ENCODE peak calls at places on chromosomes 2 and 18, in seven cellular contexts. One of them, this sample, is unnamed.

GRCh38 chr18:49959176-49959575 is 145.8 kb upstream of the ACAA2 start:
- DNase-seq in CD8-positive, alpha-beta T cell: no peak
- DNase-seq in prostate gland: no peak
- DNase-seq in psoas muscle: no peak
- DNase-seq in GM23248: no peak
- DNase-seq in left ventricle myocardium inferior: no peak
- DNase-seq in brain microvascular endothelial cell: no peak
- DNase-seq in this sample: no peak

GRCh38 chr2:226800941-226801784 is 1.5 kb upstream of the IRS1 start:
- DNase-seq in CD8-positive, alpha-beta T cell: peak; percentile 43
- DNase-seq in prostate gland: peak; percentile 82
- DNase-seq in psoas muscle: peak; percentile 66
- DNase-seq in GM23248: peak; percentile 73
- DNase-seq in left ventricle myocardium inferior: peak; percentile 86
- DNase-seq in brain microvascular endothelial cell: peak; percentile 75
- DNase-seq in this sample: peak; percentile 93

GRCh38 chr2:215607790-215608189 is 171.9 kb upstream of the FN1 start:
- DNase-seq in CD8-positive, alpha-beta T cell: no peak
- DNase-seq in prostate gland: no peak
- DNase-seq in psoas muscle: no peak
- DNase-seq in GM23248: peak; percentile 58
- DNase-seq in left ventricle myocardium inferior: no peak
- DNase-seq in brain microvascular endothelial cell: no peak
- DNase-seq in this sample: no peak

GRCh38 chr2:114122861-114123391 is 233.0 kb downstream of the ACTR3 start:
- DNase-seq in CD8-positive, alpha-beta T cell: no peak
- DNase-seq in prostate gland: no peak
- DNase-seq in psoas muscle: no peak
- DNase-seq in GM23248: no peak
- DNase-seq in left ventricle myocardium inferior: no peak
- DNase-seq in brain microvascular endothelial cell: no peak
- DNase-seq in this sample: no peak

GRCh38 chr2:79860233-79861058 is 347.6 kb downstream of the CTNNA2 start:
- DNase-seq in CD8-positive, alpha-beta T cell: no peak
- DNase-seq in prostate gland: no peak
- DNase-seq in psoas muscle: no peak
- DNase-seq in GM23248: peak; percentile 38
- DNase-seq in left ventricle myocardium inferior: no peak
- DNase-seq in brain microvascular endothelial cell: no peak
- DNase-seq in this sample: no peak

GRCh38 chr18:61093967-61094366 is 239.3 kb upstream of the CDH20 start:
- DNase-seq in CD8-positive, alpha-beta T cell: no peak
- DNase-seq in prostate gland: no peak
- DNase-seq in psoas muscle: no peak
- DNase-seq in GM23248: no peak
- DNase-seq in left ventricle myocardium inferior: no peak
- DNase-seq in brain microvascular endothelial cell: no peak
- DNase-seq in this sample: no peak

GRCh38 chr2:126971481-126972271 is 73.0 kb downstream of the TEX51 start:
- DNase-seq in CD8-positive, alpha-beta T cell: peak; percentile 38
- DNase-seq in prostate gland: peak; percentile 19
- DNase-seq in psoas muscle: peak; percentile 78
- DNase-seq in GM23248: peak; percentile 83
- DNase-seq in left ventricle myocardium inferior: peak; percentile 56
- DNase-seq in brain microvascular endothelial cell: peak; percentile 76
- DNase-seq in this sample: peak; percentile 66

GRCh38 chr2:43841949-43842865 is 3.4 kb downstream of the ABCG8 start:
- DNase-seq in CD8-positive, alpha-beta T cell: no peak
- DNase-seq in prostate gland: no peak
- DNase-seq in psoas muscle: no peak
- DNase-seq in GM23248: no peak
- DNase-seq in left ventricle myocardium inferior: no peak
- DNase-seq in brain microvascular endothelial cell: no peak
- DNase-seq in this sample: no peak

GRCh38 chr2:60446413-60447358 is 106.8 kb downstream of the BCL11A start:
- DNase-seq in CD8-positive, alpha-beta T cell: no peak
- DNase-seq in prostate gland: no peak
- DNase-seq in psoas muscle: no peak
- DNase-seq in GM23248: no peak
- DNase-seq in left ventricle myocardium inferior: no peak
- DNase-seq in brain microvascular endothelial cell: no peak
- DNase-seq in this sample: no peak

GRCh38 chr2:133879703-133880102 is 311.4 kb upstream of the NCKAP5 start:
- DNase-seq in CD8-positive, alpha-beta T cell: no peak
- DNase-seq in prostate gland: no peak
- DNase-seq in psoas muscle: no peak
- DNase-seq in GM23248: no peak
- DNase-seq in left ventricle myocardium inferior: no peak
- DNase-seq in brain microvascular endothelial cell: no peak
- DNase-seq in this sample: no peak

GRCh38 chr2:99648906-99649606 is 159.2 kb upstream of the REV1 start:
- DNase-seq in CD8-positive, alpha-beta T cell: no peak
- DNase-seq in prostate gland: no peak
- DNase-seq in psoas muscle: no peak
- DNase-seq in GM23248: peak; percentile 20
- DNase-seq in left ventricle myocardium inferior: no peak
- DNase-seq in brain microvascular endothelial cell: no peak
- DNase-seq in this sample: no peak

GRCh38 chr2:108536133-108536780 is 2.0 kb downstream of the LIMS1 start:
- DNase-seq in CD8-positive, alpha-beta T cell: no peak
- DNase-seq in prostate gland: no peak
- DNase-seq in psoas muscle: no peak
- DNase-seq in GM23248: peak; percentile 48
- DNase-seq in left ventricle myocardium inferior: no peak
- DNase-seq in brain microvascular endothelial cell: peak; percentile 56
- DNase-seq in this sample: no peak

GRCh38 chr2:15605721-15606120 is 14.1 kb downstream of the DDX1 start:
- DNase-seq in CD8-positive, alpha-beta T cell: no peak
- DNase-seq in prostate gland: no peak
- DNase-seq in psoas muscle: no peak
- DNase-seq in GM23248: no peak
- DNase-seq in left ventricle myocardium inferior: no peak
- DNase-seq in brain microvascular endothelial cell: no peak
- DNase-seq in this sample: no peak

GRCh38 chr18:44627245-44627644 is 53.4 kb upstream of the SETBP1 start:
- DNase-seq in CD8-positive, alpha-beta T cell: no peak
- DNase-seq in prostate gland: no peak
- DNase-seq in psoas muscle: no peak
- DNase-seq in GM23248: peak; percentile 74
- DNase-seq in left ventricle myocardium inferior: no peak
- DNase-seq in brain microvascular endothelial cell: peak; percentile 44
- DNase-seq in this sample: no peak

GRCh38 chr2:52936029-52936428 is 831.6 kb upstream of the CHAC2 start:
- DNase-seq in CD8-positive, alpha-beta T cell: no peak
- DNase-seq in prostate gland: no peak
- DNase-seq in psoas muscle: no peak
- DNase-seq in GM23248: no peak
- DNase-seq in left ventricle myocardium inferior: no peak
- DNase-seq in brain microvascular endothelial cell: peak; percentile 25
- DNase-seq in this sample: no peak

GRCh38 chr2:238861766-238862315 is 14.0 kb downstream of the TWIST2 start:
- DNase-seq in CD8-positive, alpha-beta T cell: no peak
- DNase-seq in prostate gland: no peak
- DNase-seq in psoas muscle: no peak
- DNase-seq in GM23248: peak; percentile 55
- DNase-seq in left ventricle myocardium inferior: no peak
- DNase-seq in brain microvascular endothelial cell: no peak
- DNase-seq in this sample: no peak

GRCh38 chr18:50475538-50476193 is 84.2 kb upstream of the MAPK4 start:
- DNase-seq in CD8-positive, alpha-beta T cell: no peak
- DNase-seq in prostate gland: no peak
- DNase-seq in psoas muscle: no peak
- DNase-seq in GM23248: no peak
- DNase-seq in left ventricle myocardium inferior: no peak
- DNase-seq in brain microvascular endothelial cell: no peak
- DNase-seq in this sample: no peak

GRCh38 chr2:216328347-216328746 is 43.9 kb downstream of the MARCHF4 start:
- DNase-seq in CD8-positive, alpha-beta T cell: no peak
- DNase-seq in prostate gland: no peak
- DNase-seq in psoas muscle: no peak
- DNase-seq in GM23248: peak; percentile 46
- DNase-seq in left ventricle myocardium inferior: no peak
- DNase-seq in brain microvascular endothelial cell: peak; percentile 27
- DNase-seq in this sample: no peak

GRCh38 chr2:197453914-197454398 is 604 bp downstream of the COQ10B start:
- DNase-seq in CD8-positive, alpha-beta T cell: no peak
- DNase-seq in prostate gland: peak; percentile 63
- DNase-seq in psoas muscle: no peak
- DNase-seq in GM23248: no peak
- DNase-seq in left ventricle myocardium inferior: no peak
- DNase-seq in brain microvascular endothelial cell: no peak
- DNase-seq in this sample: no peak

GRCh38 chr18:1499265-1499664 is 594.6 kb downstream of the ADCYAP1 start:
- DNase-seq in CD8-positive, alpha-beta T cell: no peak
- DNase-seq in prostate gland: no peak
- DNase-seq in psoas muscle: no peak
- DNase-seq in GM23248: no peak
- DNase-seq in left ventricle myocardium inferior: no peak
- DNase-seq in brain microvascular endothelial cell: no peak
- DNase-seq in this sample: no peak

GRCh38 chr2:17373041-17373440 is 145.2 kb downstream of the RAD51AP2 start:
- DNase-seq in CD8-positive, alpha-beta T cell: no peak
- DNase-seq in prostate gland: no peak
- DNase-seq in psoas muscle: no peak
- DNase-seq in GM23248: peak; percentile 82
- DNase-seq in left ventricle myocardium inferior: no peak
- DNase-seq in brain microvascular endothelial cell: peak; percentile 65
- DNase-seq in this sample: no peak

GRCh38 chr2:33023732-33024301 is 77.1 kb downstream of the LTBP1 start:
- DNase-seq in CD8-positive, alpha-beta T cell: no peak
- DNase-seq in prostate gland: no peak
- DNase-seq in psoas muscle: no peak
- DNase-seq in GM23248: peak; percentile 17
- DNase-seq in left ventricle myocardium inferior: no peak
- DNase-seq in brain microvascular endothelial cell: no peak
- DNase-seq in this sample: no peak

GRCh38 chr2:137846993-137847392 is 117.3 kb upstream of the HNMT start:
- DNase-seq in CD8-positive, alpha-beta T cell: no peak
- DNase-seq in prostate gland: no peak
- DNase-seq in psoas muscle: no peak
- DNase-seq in GM23248: no peak
- DNase-seq in left ventricle myocardium inferior: no peak
- DNase-seq in brain microvascular endothelial cell: no peak
- DNase-seq in this sample: no peak

GRCh38 chr2:96967964-96968363 is 18.4 kb downstream of the FAM178B start:
- DNase-seq in CD8-positive, alpha-beta T cell: no peak
- DNase-seq in prostate gland: no peak
- DNase-seq in psoas muscle: no peak
- DNase-seq in GM23248: no peak
- DNase-seq in left ventricle myocardium inferior: no peak
- DNase-seq in brain microvascular endothelial cell: no peak
- DNase-seq in this sample: no peak
- H3K27ac ChIP-seq in CD8-positive, alpha-beta T cell: no peak overlapping the region
- H3K27ac ChIP-seq in prostate gland: no peak overlapping the region
- H3K27ac ChIP-seq in psoas muscle: no peak overlapping the region
- H3K27ac ChIP-seq in GM23248: no peak overlapping the region
- H3K27ac ChIP-seq in left ventricle myocardium inferior: no peak overlapping the region
- H3K27ac ChIP-seq in brain microvascular endothelial cell: no peak overlapping the region
- H3K27ac ChIP-seq in this sample: peak overlapping the region; percentile 92

GRCh38 chr2:74374509-74375205 is 5.5 kb downstream of the DCTN1 start:
- DNase-seq in CD8-positive, alpha-beta T cell: no peak
- DNase-seq in prostate gland: peak; percentile 77
- DNase-seq in psoas muscle: peak; percentile 65
- DNase-seq in GM23248: peak; percentile 50
- DNase-seq in left ventricle myocardium inferior: peak; percentile 78
- DNase-seq in brain microvascular endothelial cell: peak; percentile 63
- DNase-seq in this sample: peak; percentile 79
- H3K27ac ChIP-seq in CD8-positive, alpha-beta T cell: no peak overlapping the region
- H3K27ac ChIP-seq in prostate gland: no peak overlapping the region
- H3K27ac ChIP-seq in psoas muscle: no peak overlapping the region
- H3K27ac ChIP-seq in GM23248: no peak overlapping the region
- H3K27ac ChIP-seq in left ventricle myocardium inferior: peak overlapping the region; percentile 63
- H3K27ac ChIP-seq in brain microvascular endothelial cell: no peak overlapping the region
- H3K27ac ChIP-seq in this sample: peak overlapping the region; percentile 94

DNA sequence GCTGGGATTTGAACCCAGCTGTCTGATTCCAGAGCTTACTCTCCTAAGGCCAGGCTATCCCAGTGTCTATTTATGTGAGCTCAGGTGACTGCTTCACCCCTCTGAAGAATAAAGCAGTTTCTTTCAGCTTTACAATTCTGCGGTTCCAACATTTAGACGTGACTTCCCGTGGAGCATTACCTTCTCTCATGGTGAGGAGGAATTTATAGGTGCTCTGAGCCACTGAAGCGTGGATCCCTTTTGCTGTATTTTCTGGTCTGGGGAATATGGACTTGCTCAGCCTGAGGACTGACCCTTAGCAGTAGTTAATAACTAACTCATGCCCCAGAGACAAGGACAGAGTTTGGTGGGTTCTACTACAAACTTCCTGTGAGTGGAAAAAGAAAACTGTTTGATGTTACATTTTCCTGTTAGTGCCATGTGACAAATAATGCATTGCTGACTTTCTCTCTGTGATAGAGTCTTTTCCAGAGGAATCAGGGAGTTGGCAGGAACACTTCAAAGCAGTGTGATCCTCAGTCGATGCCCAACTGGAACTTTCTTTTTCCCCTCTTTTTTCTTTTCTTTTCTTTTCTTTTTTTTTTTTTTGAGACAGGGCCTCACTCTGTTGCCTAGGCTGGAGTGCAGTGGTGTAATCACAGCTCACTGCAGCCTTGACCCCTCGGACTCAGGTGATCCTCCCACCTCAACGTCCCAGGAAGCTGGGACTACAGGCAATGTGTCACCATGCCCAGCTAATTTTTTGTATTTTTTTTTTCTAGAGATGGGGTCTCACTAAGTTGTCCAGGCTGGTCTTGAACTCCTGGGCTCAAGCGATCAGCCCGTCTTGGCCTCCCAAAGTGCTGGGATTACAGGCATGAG is 21.9 kb downstream of the CASP10 start:
- DNase-seq in CD8-positive, alpha-beta T cell: no peak
- DNase-seq in prostate gland: no peak
- DNase-seq in psoas muscle: no peak
- DNase-seq in GM23248: no peak
- DNase-seq in left ventricle myocardium inferior: no peak
- DNase-seq in brain microvascular endothelial cell: no peak
- DNase-seq in this sample: no peak
- H3K27ac ChIP-seq in CD8-positive, alpha-beta T cell: no peak overlapping the region
- H3K27ac ChIP-seq in prostate gland: no peak overlapping the region
- H3K27ac ChIP-seq in psoas muscle: no peak overlapping the region
- H3K27ac ChIP-seq in GM23248: peak overlapping the region; percentile 58
- H3K27ac ChIP-seq in left ventricle myocardium inferior: no peak overlapping the region
- H3K27ac ChIP-seq in brain microvascular endothelial cell: no peak overlapping the region
- H3K27ac ChIP-seq in this sample: no peak overlapping the region

GRCh38 chr2:19319064-19319463 is 39.4 kb downstream of the OSR1 start:
- DNase-seq in CD8-positive, alpha-beta T cell: no peak
- DNase-seq in prostate gland: no peak
- DNase-seq in psoas muscle: no peak
- DNase-seq in GM23248: no peak
- DNase-seq in left ventricle myocardium inferior: no peak
- DNase-seq in brain microvascular endothelial cell: no peak
- DNase-seq in this sample: no peak

GRCh38 chr2:19319698-19320097 is 38.7 kb downstream of the OSR1 start:
- DNase-seq in CD8-positive, alpha-beta T cell: no peak
- DNase-seq in prostate gland: no peak
- DNase-seq in psoas muscle: no peak
- DNase-seq in GM23248: no peak
- DNase-seq in left ventricle myocardium inferior: no peak
- DNase-seq in brain microvascular endothelial cell: no peak
- DNase-seq in this sample: no peak

GRCh38 chr2:19321946-19322345 is 36.5 kb downstream of the OSR1 start:
- DNase-seq in CD8-positive, alpha-beta T cell: no peak
- DNase-seq in prostate gland: no peak
- DNase-seq in psoas muscle: no peak
- DNase-seq in GM23248: peak; percentile 32
- DNase-seq in left ventricle myocardium inferior: no peak
- DNase-seq in brain microvascular endothelial cell: no peak
- DNase-seq in this sample: no peak

GRCh38 chr2:19320813-19321212 is 37.6 kb downstream of the OSR1 start:
- DNase-seq in CD8-positive, alpha-beta T cell: no peak
- DNase-seq in prostate gland: no peak
- DNase-seq in psoas muscle: no peak
- DNase-seq in GM23248: no peak
- DNase-seq in left ventricle myocardium inferior: no peak
- DNase-seq in brain microvascular endothelial cell: no peak
- DNase-seq in this sample: no peak
- H3K27ac ChIP-seq in CD8-positive, alpha-beta T cell: no peak overlapping the region
- H3K27ac ChIP-seq in prostate gland: no peak overlapping the region
- H3K27ac ChIP-seq in psoas muscle: no peak overlapping the region
- H3K27ac ChIP-seq in GM23248: no peak overlapping the region
- H3K27ac ChIP-seq in left ventricle myocardium inferior: no peak overlapping the region
- H3K27ac ChIP-seq in brain microvascular endothelial cell: no peak overlapping the region
- H3K27ac ChIP-seq in this sample: no peak overlapping the region